ENCODE peak calls at places on chromosomes 1 and 21, in eight cellular contexts. One of them, this sample, is unnamed.
A peak's percentile ranks its signal among the peaks of the same experiment; 100 is the strongest.

GRCh38 chr1:201310986-201311355 is 27.7 kb downstream of the PKP1 start:
- ATAC-seq in activated naive CD8-positive, alpha-beta T cell treated with anti-CD3 and anti-CD28 coated beads, Interleukin-2, amount 50 U/mL, for 24 hours: no peak
- ATAC-seq in stimulated activated naive CD8-positive, alpha-beta T cell treated with anti-CD3 and anti-CD28 coated beads, Interleukin-15, Interleukin-2, amounts not matched to agents 100 U/mL and 50 U/mL, for 24 hours: no peak
- ATAC-seq in pancreas: peak; percentile 44
- ATAC-seq in T-helper 17 cell: no peak
- ATAC-seq in activated CD8-positive, alpha-beta T cell treated with anti-CD3 and anti-CD28 coated beads for 36 hours: no peak
- ATAC-seq in activated CD4-positive, alpha-beta T cell treated with anti-CD3 and anti-CD28 coated beads for 36 hours: no peak
- ATAC-seq in right cardiac atrium: peak; percentile 25
- ATAC-seq in this sample: no peak

GRCh38 chr1:154577346-154578057 is 9.9 kb downstream of the CHRNB2 start:
- ATAC-seq in pancreas: no peak
- ATAC-seq in activated CD8-positive, alpha-beta T cell treated with anti-CD3 and anti-CD28 coated beads for 36 hours: no peak
- ATAC-seq in stimulated activated naive CD8-positive, alpha-beta T cell treated with anti-CD3 and anti-CD28 coated beads, Interleukin-15, Interleukin-2, amounts not matched to agents 100 U/mL and 50 U/mL, for 24 hours: no peak
- ATAC-seq in right cardiac atrium: no peak
- ATAC-seq in T-helper 17 cell: no peak
- ATAC-seq in activated CD4-positive, alpha-beta T cell treated with anti-CD3 and anti-CD28 coated beads for 36 hours: peak; percentile 8
- ATAC-seq in activated naive CD8-positive, alpha-beta T cell treated with anti-CD3 and anti-CD28 coated beads, Interleukin-2, amount 50 U/mL, for 24 hours: no peak
- ATAC-seq in this sample: peak; percentile 6

GRCh38 chr1:109570414-109570813 is 22.0 kb downstream of the GNAI3 start:
- ATAC-seq in activated CD4-positive, alpha-beta T cell treated with anti-CD3 and anti-CD28 coated beads for 36 hours: no peak
- ATAC-seq in activated naive CD8-positive, alpha-beta T cell treated with anti-CD3 and anti-CD28 coated beads, Interleukin-2, amount 50 U/mL, for 24 hours: no peak
- ATAC-seq in stimulated activated naive CD8-positive, alpha-beta T cell treated with anti-CD3 and anti-CD28 coated beads, Interleukin-15, Interleukin-2, amounts not matched to agents 100 U/mL and 50 U/mL, for 24 hours: no peak
- ATAC-seq in pancreas: peak; percentile 71
- ATAC-seq in T-helper 17 cell: no peak
- ATAC-seq in activated CD8-positive, alpha-beta T cell treated with anti-CD3 and anti-CD28 coated beads for 36 hours: no peak
- ATAC-seq in right cardiac atrium: peak; percentile 61
- ATAC-seq in this sample: no peak

GRCh38 chr1:8789314-8790214 is 27.9 kb downstream of the RERE start:
- ATAC-seq in stimulated activated naive CD8-positive, alpha-beta T cell treated with anti-CD3 and anti-CD28 coated beads, Interleukin-15, Interleukin-2, amounts not matched to agents 100 U/mL and 50 U/mL, for 24 hours: no peak
- ATAC-seq in activated naive CD8-positive, alpha-beta T cell treated with anti-CD3 and anti-CD28 coated beads, Interleukin-2, amount 50 U/mL, for 24 hours: no peak
- ATAC-seq in activated CD4-positive, alpha-beta T cell treated with anti-CD3 and anti-CD28 coated beads for 36 hours: no peak
- ATAC-seq in pancreas: no peak
- ATAC-seq in activated CD8-positive, alpha-beta T cell treated with anti-CD3 and anti-CD28 coated beads for 36 hours: no peak
- ATAC-seq in right cardiac atrium: no peak
- ATAC-seq in T-helper 17 cell: no peak
- ATAC-seq in this sample: no peak

GRCh38 chr1:94768046-94768445 is 52.1 kb upstream of the SLC44A3 start:
- ATAC-seq in stimulated activated naive CD8-positive, alpha-beta T cell treated with anti-CD3 and anti-CD28 coated beads, Interleukin-15, Interleukin-2, amounts not matched to agents 100 U/mL and 50 U/mL, for 24 hours: no peak
- ATAC-seq in activated CD4-positive, alpha-beta T cell treated with anti-CD3 and anti-CD28 coated beads for 36 hours: no peak
- ATAC-seq in activated CD8-positive, alpha-beta T cell treated with anti-CD3 and anti-CD28 coated beads for 36 hours: no peak
- ATAC-seq in pancreas: no peak
- ATAC-seq in T-helper 17 cell: no peak
- ATAC-seq in right cardiac atrium: no peak
- ATAC-seq in activated naive CD8-positive, alpha-beta T cell treated with anti-CD3 and anti-CD28 coated beads, Interleukin-2, amount 50 U/mL, for 24 hours: no peak
- ATAC-seq in this sample: no peak

GRCh38 chr1:30756206-30756544 is 1.4 kb downstream of the LAPTM5 start:
- ATAC-seq in activated naive CD8-positive, alpha-beta T cell treated with anti-CD3 and anti-CD28 coated beads, Interleukin-2, amount 50 U/mL, for 24 hours: no peak
- ATAC-seq in activated CD4-positive, alpha-beta T cell treated with anti-CD3 and anti-CD28 coated beads for 36 hours: peak; percentile 2
- ATAC-seq in stimulated activated naive CD8-positive, alpha-beta T cell treated with anti-CD3 and anti-CD28 coated beads, Interleukin-15, Interleukin-2, amounts not matched to agents 100 U/mL and 50 U/mL, for 24 hours: no peak
- ATAC-seq in right cardiac atrium: no peak
- ATAC-seq in T-helper 17 cell: peak; percentile 15
- ATAC-seq in activated CD8-positive, alpha-beta T cell treated with anti-CD3 and anti-CD28 coated beads for 36 hours: peak; percentile 1
- ATAC-seq in pancreas: no peak
- ATAC-seq in this sample: no peak

GRCh38 chr1:211632808-211633522 is 42.5 kb downstream of the NEK2 start:
- ATAC-seq in stimulated activated naive CD8-positive, alpha-beta T cell treated with anti-CD3 and anti-CD28 coated beads, Interleukin-15, Interleukin-2, amounts not matched to agents 100 U/mL and 50 U/mL, for 24 hours: no peak
- ATAC-seq in T-helper 17 cell: no peak
- ATAC-seq in right cardiac atrium: peak; percentile 83
- ATAC-seq in activated CD8-positive, alpha-beta T cell treated with anti-CD3 and anti-CD28 coated beads for 36 hours: no peak
- ATAC-seq in pancreas: peak; percentile 93
- ATAC-seq in activated CD4-positive, alpha-beta T cell treated with anti-CD3 and anti-CD28 coated beads for 36 hours: peak; percentile 19
- ATAC-seq in activated naive CD8-positive, alpha-beta T cell treated with anti-CD3 and anti-CD28 coated beads, Interleukin-2, amount 50 U/mL, for 24 hours: peak; percentile 35
- ATAC-seq in this sample: peak; percentile 82

GRCh38 chr21:41684381-41685245 is 82.2 kb downstream of the RIPK4 start:
- ATAC-seq in pancreas: peak; percentile 62
- ATAC-seq in activated CD4-positive, alpha-beta T cell treated with anti-CD3 and anti-CD28 coated beads for 36 hours: no peak
- ATAC-seq in stimulated activated naive CD8-positive, alpha-beta T cell treated with anti-CD3 and anti-CD28 coated beads, Interleukin-15, Interleukin-2, amounts not matched to agents 100 U/mL and 50 U/mL, for 24 hours: no peak
- ATAC-seq in right cardiac atrium: peak; percentile 47
- ATAC-seq in T-helper 17 cell: no peak
- ATAC-seq in activated CD8-positive, alpha-beta T cell treated with anti-CD3 and anti-CD28 coated beads for 36 hours: no peak
- ATAC-seq in activated naive CD8-positive, alpha-beta T cell treated with anti-CD3 and anti-CD28 coated beads, Interleukin-2, amount 50 U/mL, for 24 hours: no peak
- ATAC-seq in this sample: no peak

GRCh38 chr1:12587981-12588620 is 29.9 kb downstream of the DHRS3 start:
- ATAC-seq in pancreas: no peak
- ATAC-seq in activated CD8-positive, alpha-beta T cell treated with anti-CD3 and anti-CD28 coated beads for 36 hours: peak; percentile 39
- ATAC-seq in right cardiac atrium: no peak
- ATAC-seq in activated CD4-positive, alpha-beta T cell treated with anti-CD3 and anti-CD28 coated beads for 36 hours: peak; percentile 58
- ATAC-seq in activated naive CD8-positive, alpha-beta T cell treated with anti-CD3 and anti-CD28 coated beads, Interleukin-2, amount 50 U/mL, for 24 hours: peak; percentile 62
- ATAC-seq in T-helper 17 cell: no peak
- ATAC-seq in stimulated activated naive CD8-positive, alpha-beta T cell treated with anti-CD3 and anti-CD28 coated beads, Interleukin-15, Interleukin-2, amounts not matched to agents 100 U/mL and 50 U/mL, for 24 hours: peak; percentile 44
- ATAC-seq in this sample: no peak

GRCh38 chr1:206808615-206809014 is 36.3 kb upstream of the IL10 start:
- ATAC-seq in pancreas: peak; percentile 71
- ATAC-seq in activated naive CD8-positive, alpha-beta T cell treated with anti-CD3 and anti-CD28 coated beads, Interleukin-2, amount 50 U/mL, for 24 hours: peak; percentile 83
- ATAC-seq in T-helper 17 cell: peak; percentile 85
- ATAC-seq in activated CD4-positive, alpha-beta T cell treated with anti-CD3 and anti-CD28 coated beads for 36 hours: peak; percentile 83
- ATAC-seq in activated CD8-positive, alpha-beta T cell treated with anti-CD3 and anti-CD28 coated beads for 36 hours: peak; percentile 89
- ATAC-seq in right cardiac atrium: peak; percentile 71
- ATAC-seq in stimulated activated naive CD8-positive, alpha-beta T cell treated with anti-CD3 and anti-CD28 coated beads, Interleukin-15, Interleukin-2, amounts not matched to agents 100 U/mL and 50 U/mL, for 24 hours: peak; percentile 83
- ATAC-seq in this sample: no peak

GRCh38 chr1:64790965-64791487 is 46.2 kb downstream of the RAVER2 start:
- ATAC-seq in T-helper 17 cell: no peak
- ATAC-seq in activated CD4-positive, alpha-beta T cell treated with anti-CD3 and anti-CD28 coated beads for 36 hours: no peak
- ATAC-seq in stimulated activated naive CD8-positive, alpha-beta T cell treated with anti-CD3 and anti-CD28 coated beads, Interleukin-15, Interleukin-2, amounts not matched to agents 100 U/mL and 50 U/mL, for 24 hours: no peak
- ATAC-seq in pancreas: no peak
- ATAC-seq in activated CD8-positive, alpha-beta T cell treated with anti-CD3 and anti-CD28 coated beads for 36 hours: no peak
- ATAC-seq in right cardiac atrium: no peak
- ATAC-seq in activated naive CD8-positive, alpha-beta T cell treated with anti-CD3 and anti-CD28 coated beads, Interleukin-2, amount 50 U/mL, for 24 hours: no peak
- ATAC-seq in this sample: no peak

GRCh38 chr1:53114581-53115400 is 27.6 kb downstream of the SLC1A7 start:
- ATAC-seq in T-helper 17 cell: no peak
- ATAC-seq in activated CD8-positive, alpha-beta T cell treated with anti-CD3 and anti-CD28 coated beads for 36 hours: no peak
- ATAC-seq in right cardiac atrium: peak; percentile 5
- ATAC-seq in stimulated activated naive CD8-positive, alpha-beta T cell treated with anti-CD3 and anti-CD28 coated beads, Interleukin-15, Interleukin-2, amounts not matched to agents 100 U/mL and 50 U/mL, for 24 hours: no peak
- ATAC-seq in activated CD4-positive, alpha-beta T cell treated with anti-CD3 and anti-CD28 coated beads for 36 hours: no peak
- ATAC-seq in pancreas: no peak
- ATAC-seq in activated naive CD8-positive, alpha-beta T cell treated with anti-CD3 and anti-CD28 coated beads, Interleukin-2, amount 50 U/mL, for 24 hours: no peak
- ATAC-seq in this sample: no peak

GRCh38 chr1:41846595-41846994 is 72.1 kb downstream of the HIVEP3 start:
- ATAC-seq in pancreas: no peak
- ATAC-seq in activated CD4-positive, alpha-beta T cell treated with anti-CD3 and anti-CD28 coated beads for 36 hours: no peak
- ATAC-seq in right cardiac atrium: no peak
- ATAC-seq in activated CD8-positive, alpha-beta T cell treated with anti-CD3 and anti-CD28 coated beads for 36 hours: no peak
- ATAC-seq in activated naive CD8-positive, alpha-beta T cell treated with anti-CD3 and anti-CD28 coated beads, Interleukin-2, amount 50 U/mL, for 24 hours: no peak
- ATAC-seq in stimulated activated naive CD8-positive, alpha-beta T cell treated with anti-CD3 and anti-CD28 coated beads, Interleukin-15, Interleukin-2, amounts not matched to agents 100 U/mL and 50 U/mL, for 24 hours: no peak
- ATAC-seq in T-helper 17 cell: no peak
- ATAC-seq in this sample: no peak

GRCh38 chr1:231605389-231606100 is 21.0 kb upstream of the DISC1 start:
- ATAC-seq in activated naive CD8-positive, alpha-beta T cell treated with anti-CD3 and anti-CD28 coated beads, Interleukin-2, amount 50 U/mL, for 24 hours: no peak
- ATAC-seq in pancreas: no peak
- ATAC-seq in activated CD8-positive, alpha-beta T cell treated with anti-CD3 and anti-CD28 coated beads for 36 hours: no peak
- ATAC-seq in activated CD4-positive, alpha-beta T cell treated with anti-CD3 and anti-CD28 coated beads for 36 hours: no peak
- ATAC-seq in stimulated activated naive CD8-positive, alpha-beta T cell treated with anti-CD3 and anti-CD28 coated beads, Interleukin-15, Interleukin-2, amounts not matched to agents 100 U/mL and 50 U/mL, for 24 hours: no peak
- ATAC-seq in T-helper 17 cell: no peak
- ATAC-seq in right cardiac atrium: no peak
- ATAC-seq in this sample: no peak

GRCh38 chr1:160004001-160004400 is 27.8 kb downstream of the PIGM start:
- ATAC-seq in T-helper 17 cell: no peak
- ATAC-seq in right cardiac atrium: no peak
- ATAC-seq in stimulated activated naive CD8-positive, alpha-beta T cell treated with anti-CD3 and anti-CD28 coated beads, Interleukin-15, Interleukin-2, amounts not matched to agents 100 U/mL and 50 U/mL, for 24 hours: no peak
- ATAC-seq in activated CD8-positive, alpha-beta T cell treated with anti-CD3 and anti-CD28 coated beads for 36 hours: no peak
- ATAC-seq in activated CD4-positive, alpha-beta T cell treated with anti-CD3 and anti-CD28 coated beads for 36 hours: no peak
- ATAC-seq in pancreas: no peak
- ATAC-seq in activated naive CD8-positive, alpha-beta T cell treated with anti-CD3 and anti-CD28 coated beads, Interleukin-2, amount 50 U/mL, for 24 hours: no peak
- ATAC-seq in this sample: no peak

GRCh38 chr1:157193702-157194391 is 55.7 kb upstream of the ETV3 start:
- ATAC-seq in activated CD8-positive, alpha-beta T cell treated with anti-CD3 and anti-CD28 coated beads for 36 hours: peak; percentile 61
- ATAC-seq in activated naive CD8-positive, alpha-beta T cell treated with anti-CD3 and anti-CD28 coated beads, Interleukin-2, amount 50 U/mL, for 24 hours: no peak
- ATAC-seq in right cardiac atrium: no peak
- ATAC-seq in T-helper 17 cell: no peak
- ATAC-seq in stimulated activated naive CD8-positive, alpha-beta T cell treated with anti-CD3 and anti-CD28 coated beads, Interleukin-15, Interleukin-2, amounts not matched to agents 100 U/mL and 50 U/mL, for 24 hours: peak; percentile 8
- ATAC-seq in activated CD4-positive, alpha-beta T cell treated with anti-CD3 and anti-CD28 coated beads for 36 hours: peak; percentile 59
- ATAC-seq in pancreas: peak; percentile 31
- ATAC-seq in this sample: no peak

GRCh38 chr1:179588425-179589024 is 3.1 kb upstream of the TDRD5 start:
- ATAC-seq in right cardiac atrium: no peak
- ATAC-seq in activated CD8-positive, alpha-beta T cell treated with anti-CD3 and anti-CD28 coated beads for 36 hours: no peak
- ATAC-seq in T-helper 17 cell: no peak
- ATAC-seq in stimulated activated naive CD8-positive, alpha-beta T cell treated with anti-CD3 and anti-CD28 coated beads, Interleukin-15, Interleukin-2, amounts not matched to agents 100 U/mL and 50 U/mL, for 24 hours: no peak
- ATAC-seq in pancreas: no peak
- ATAC-seq in activated CD4-positive, alpha-beta T cell treated with anti-CD3 and anti-CD28 coated beads for 36 hours: no peak
- ATAC-seq in activated naive CD8-positive, alpha-beta T cell treated with anti-CD3 and anti-CD28 coated beads, Interleukin-2, amount 50 U/mL, for 24 hours: no peak
- ATAC-seq in this sample: no peak

GRCh38 chr1:111182052-111182451 is 18.4 kb downstream of the DENND2D start:
- ATAC-seq in activated CD8-positive, alpha-beta T cell treated with anti-CD3 and anti-CD28 coated beads for 36 hours: no peak
- ATAC-seq in activated CD4-positive, alpha-beta T cell treated with anti-CD3 and anti-CD28 coated beads for 36 hours: no peak
- ATAC-seq in right cardiac atrium: no peak
- ATAC-seq in stimulated activated naive CD8-positive, alpha-beta T cell treated with anti-CD3 and anti-CD28 coated beads, Interleukin-15, Interleukin-2, amounts not matched to agents 100 U/mL and 50 U/mL, for 24 hours: no peak
- ATAC-seq in pancreas: peak; percentile 40
- ATAC-seq in T-helper 17 cell: no peak
- ATAC-seq in activated naive CD8-positive, alpha-beta T cell treated with anti-CD3 and anti-CD28 coated beads, Interleukin-2, amount 50 U/mL, for 24 hours: no peak
- ATAC-seq in this sample: no peak

GRCh38 chr1:53048960-53049573 is 12.9 kb upstream of the PODN start:
- ATAC-seq in stimulated activated naive CD8-positive, alpha-beta T cell treated with anti-CD3 and anti-CD28 coated beads, Interleukin-15, Interleukin-2, amounts not matched to agents 100 U/mL and 50 U/mL, for 24 hours: no peak
- ATAC-seq in activated naive CD8-positive, alpha-beta T cell treated with anti-CD3 and anti-CD28 coated beads, Interleukin-2, amount 50 U/mL, for 24 hours: no peak
- ATAC-seq in right cardiac atrium: peak; percentile 87
- ATAC-seq in T-helper 17 cell: no peak
- ATAC-seq in activated CD8-positive, alpha-beta T cell treated with anti-CD3 and anti-CD28 coated beads for 36 hours: no peak
- ATAC-seq in pancreas: peak; percentile 70
- ATAC-seq in activated CD4-positive, alpha-beta T cell treated with anti-CD3 and anti-CD28 coated beads for 36 hours: no peak
- ATAC-seq in this sample: no peak

GRCh38 chr21:44867999-44868700 is 5.3 kb downstream of the PTTG1IP start:
- ATAC-seq in pancreas: no peak
- ATAC-seq in stimulated activated naive CD8-positive, alpha-beta T cell treated with anti-CD3 and anti-CD28 coated beads, Interleukin-15, Interleukin-2, amounts not matched to agents 100 U/mL and 50 U/mL, for 24 hours: peak; percentile 45
- ATAC-seq in T-helper 17 cell: peak; percentile 79
- ATAC-seq in right cardiac atrium: no peak
- ATAC-seq in activated CD4-positive, alpha-beta T cell treated with anti-CD3 and anti-CD28 coated beads for 36 hours: peak; percentile 76
- ATAC-seq in activated CD8-positive, alpha-beta T cell treated with anti-CD3 and anti-CD28 coated beads for 36 hours: peak; percentile 75
- ATAC-seq in activated naive CD8-positive, alpha-beta T cell treated with anti-CD3 and anti-CD28 coated beads, Interleukin-2, amount 50 U/mL, for 24 hours: peak; percentile 52
- ATAC-seq in this sample: no peak

GRCh38 chr21:44368711-44369446 is 15.5 kb downstream of the TRPM2 start:
- ATAC-seq in stimulated activated naive CD8-positive, alpha-beta T cell treated with anti-CD3 and anti-CD28 coated beads, Interleukin-15, Interleukin-2, amounts not matched to agents 100 U/mL and 50 U/mL, for 24 hours: no peak
- ATAC-seq in right cardiac atrium: peak; percentile 27
- ATAC-seq in pancreas: peak; percentile 43
- ATAC-seq in activated CD8-positive, alpha-beta T cell treated with anti-CD3 and anti-CD28 coated beads for 36 hours: no peak
- ATAC-seq in activated CD4-positive, alpha-beta T cell treated with anti-CD3 and anti-CD28 coated beads for 36 hours: no peak
- ATAC-seq in activated naive CD8-positive, alpha-beta T cell treated with anti-CD3 and anti-CD28 coated beads, Interleukin-2, amount 50 U/mL, for 24 hours: no peak
- ATAC-seq in T-helper 17 cell: no peak
- ATAC-seq in this sample: no peak

GRCh38 chr1:227869281-227869842 is 53.9 kb downstream of the PRSS38 start:
- ATAC-seq in right cardiac atrium: no peak
- ATAC-seq in activated naive CD8-positive, alpha-beta T cell treated with anti-CD3 and anti-CD28 coated beads, Interleukin-2, amount 50 U/mL, for 24 hours: peak; percentile 24
- ATAC-seq in stimulated activated naive CD8-positive, alpha-beta T cell treated with anti-CD3 and anti-CD28 coated beads, Interleukin-15, Interleukin-2, amounts not matched to agents 100 U/mL and 50 U/mL, for 24 hours: no peak
- ATAC-seq in activated CD8-positive, alpha-beta T cell treated with anti-CD3 and anti-CD28 coated beads for 36 hours: no peak
- ATAC-seq in activated CD4-positive, alpha-beta T cell treated with anti-CD3 and anti-CD28 coated beads for 36 hours: peak; percentile 19
- ATAC-seq in T-helper 17 cell: no peak
- ATAC-seq in pancreas: no peak
- ATAC-seq in this sample: no peak

GRCh38 chr21:16583567-16583966 is 853.8 kb downstream of the USP25 start:
- ATAC-seq in stimulated activated naive CD8-positive, alpha-beta T cell treated with anti-CD3 and anti-CD28 coated beads, Interleukin-15, Interleukin-2, amounts not matched to agents 100 U/mL and 50 U/mL, for 24 hours: no peak
- ATAC-seq in T-helper 17 cell: no peak
- ATAC-seq in pancreas: no peak
- ATAC-seq in activated CD8-positive, alpha-beta T cell treated with anti-CD3 and anti-CD28 coated beads for 36 hours: no peak
- ATAC-seq in activated naive CD8-positive, alpha-beta T cell treated with anti-CD3 and anti-CD28 coated beads, Interleukin-2, amount 50 U/mL, for 24 hours: no peak
- ATAC-seq in activated CD4-positive, alpha-beta T cell treated with anti-CD3 and anti-CD28 coated beads for 36 hours: no peak
- ATAC-seq in right cardiac atrium: no peak
- ATAC-seq in this sample: no peak

GRCh38 chr1:119316870-119317416 is 51.6 kb upstream of the HAO2 start:
- ATAC-seq in stimulated activated naive CD8-positive, alpha-beta T cell treated with anti-CD3 and anti-CD28 coated beads, Interleukin-15, Interleukin-2, amounts not matched to agents 100 U/mL and 50 U/mL, for 24 hours: no peak
- ATAC-seq in pancreas: no peak
- ATAC-seq in activated CD8-positive, alpha-beta T cell treated with anti-CD3 and anti-CD28 coated beads for 36 hours: no peak
- ATAC-seq in T-helper 17 cell: no peak
- ATAC-seq in activated CD4-positive, alpha-beta T cell treated with anti-CD3 and anti-CD28 coated beads for 36 hours: no peak
- ATAC-seq in right cardiac atrium: no peak
- ATAC-seq in activated naive CD8-positive, alpha-beta T cell treated with anti-CD3 and anti-CD28 coated beads, Interleukin-2, amount 50 U/mL, for 24 hours: no peak
- ATAC-seq in this sample: no peak